ENCODE peak calls at places on chromosomes 13 and 19, in ten cellular contexts. Y is lower leg skin, T is astrocyte of the spinal cord, I is cardiac fibroblast, P is OCI-LY7, C is mucosa of descending colon, V is A549, Z is neuronal stem cell, J is AG10803, W is adrenal gland. A is an unnamed sample.

GRCh38 chr13:49248433-49249002 is 793 bp downstream of the CDADC1 start:
- DNase-seq in Y (no peak), T (peak; percentile 25), I (peak; percentile 37), P (peak; percentile 30), C (no peak), V (no peak), Z (peak; percentile 21), J (peak; percentile 24), W (peak; percentile 32), A (no peak)

GRCh38 chr19:39083599-39083982 is 577 bp upstream of the ACP7 start:
- DNase-seq in Y (no peak), T (no peak), I (no peak), P (no peak), C (no peak), V (no peak), Z (no peak), J (no peak), W (no peak), A (no peak)

GRCh38 chr19:50555447-50556235 is 12.6 kb downstream of the LRRC4B start:
- DNase-seq in Y (no peak), T (no peak), I (no peak), P (no peak), C (no peak), V (peak; percentile 64), Z (no peak), J (no peak), W (no peak), A (no peak)

GRCh38 chr13:66469745-66470144 is 760.4 kb downstream of the PCDH9 start:
- DNase-seq in Y (no peak), T (no peak), I (no peak), P (no peak), C (no peak), V (no peak), Z (no peak), J (no peak), W (no peak), A (no peak)

GRCh38 chr13:70249332-70250064 is 141.2 kb upstream of the KLHL1 start:
- DNase-seq in Y (no peak), T (peak; percentile 85), I (peak; percentile 39), P (no peak), C (no peak), V (peak; percentile 55), Z (peak; percentile 21), J (no peak), W (no peak), A (peak; percentile 27)

GRCh38 chr19:54444737-54445136 is 4.3 kb upstream of the LENG8 start:
- DNase-seq in Y (no peak), T (no peak), I (no peak), P (no peak), C (peak; percentile 63), V (no peak), Z (no peak), J (no peak), W (no peak), A (no peak)

GRCh38 chr19:2083174-2083854 is 12.8 kb downstream of the MOB3A start:
- DNase-seq in Y (no peak), T (no peak), I (no peak), P (peak; percentile 84), C (peak; percentile 82), V (no peak), Z (no peak), J (no peak), W (no peak), A (no peak)

GRCh38 chr19:55442372-55443044 is 592 bp downstream of the SHISA7 start:
- DNase-seq in Y (no peak), T (no peak), I (no peak), P (no peak), C (no peak), V (no peak), Z (no peak), J (no peak), W (no peak), A (no peak)

GRCh38 chr13:67283602-67284001 is 53.5 kb upstream of the PCDH9 start:
- DNase-seq in Y (no peak), T (no peak), I (peak; percentile 87), P (no peak), C (no peak), V (peak; percentile 42), Z (no peak), J (no peak), W (no peak), A (no peak)

GRCh38 chr13:39415003-39415402 is 188.0 kb downstream of the LHFPL6 start:
- DNase-seq in Y (peak; percentile 55), T (peak; percentile 70), I (peak; percentile 78), P (no peak), C (no peak), V (no peak), Z (no peak), J (peak; percentile 69), W (no peak), A (no peak)

GRCh38 chr13:44649118-44649455 is 73.0 kb upstream of the TSC22D1 start:
- DNase-seq in Y (no peak), T (no peak), I (no peak), P (no peak), C (no peak), V (no peak), Z (no peak), J (no peak), W (no peak), A (no peak)

GRCh38 chr13:114017028-114017630 is 43.3 kb upstream of the C13orf46 start:
- DNase-seq in Y (no peak), T (peak; percentile 55), I (peak; percentile 43), P (no peak), C (no peak), V (no peak), Z (no peak), J (peak; percentile 28), W (no peak), A (no peak)

GRCh38 chr19:57099199-57099661 is 20.6 kb upstream of the USP29 start:
- DNase-seq in Y (no peak), T (no peak), I (peak; percentile 61), P (peak; percentile 4), C (no peak), V (peak; percentile 42), Z (peak; percentile 38), J (peak; percentile 41), W (peak; percentile 70), A (no peak)

GRCh38 chr13:106212436-106213010 is 322.9 kb downstream of the EFNB2 start:
- DNase-seq in Y (no peak), T (no peak), I (no peak), P (no peak), C (no peak), V (no peak), Z (no peak), J (peak; percentile 94), W (no peak), A (no peak)

GRCh38 chr13:114275309-114275708 is 6.1 kb upstream of the UPF3A start:
- DNase-seq in Y (no peak), T (no peak), I (peak; percentile 19), P (no peak), C (no peak), V (no peak), Z (no peak), J (no peak), W (no peak), A (no peak)

GRCh38 chr13:24459234-24459633 is 53.3 kb downstream of the PARP4 start:
- DNase-seq in Y (no peak), T (peak; percentile 65), I (peak; percentile 70), P (no peak), C (no peak), V (no peak), Z (no peak), J (peak; percentile 78), W (no peak), A (no peak)

GRCh38 chr13:40247845-40248244 is 418.6 kb downstream of the FOXO1 start:
- DNase-seq in Y (no peak), T (no peak), I (peak; percentile 70), P (no peak), C (no peak), V (no peak), Z (no peak), J (no peak), W (no peak), A (no peak)

DNA sequence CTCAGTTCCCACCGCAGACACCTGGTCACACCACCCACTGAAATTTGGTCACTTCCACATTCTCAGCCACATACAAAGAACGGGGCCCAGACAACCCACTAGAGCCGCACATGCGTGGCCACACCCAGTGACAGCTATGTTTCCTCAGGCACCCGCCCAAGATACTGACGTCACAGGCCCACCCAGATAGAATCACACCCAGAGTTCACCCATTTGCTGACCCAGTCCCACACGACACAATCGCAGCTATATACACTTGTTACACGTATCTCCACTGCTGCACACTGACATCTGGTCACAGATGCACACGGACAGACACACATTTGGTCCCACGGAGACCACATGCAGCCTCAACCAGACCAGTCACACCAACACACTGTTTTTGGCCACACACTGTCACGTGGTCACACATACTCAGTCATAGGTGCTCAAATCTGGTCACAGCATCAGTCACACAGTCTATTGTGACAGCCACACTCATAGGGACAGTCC is 2.9 kb downstream of the NUMBL start:
- DNase-seq in Y (peak; percentile 88), T (peak; percentile 26), I (peak; percentile 83), P (no peak), C (peak; percentile 82), V (peak; percentile 73), Z (no peak), J (peak; percentile 81), W (peak; percentile 39), A (no peak)
- H3K4me3 ChIP-seq in Y (no peak overlapping the region), T (no peak overlapping the region), I (no peak overlapping the region), P (no peak overlapping the region), C (no peak overlapping the region), V (no peak overlapping the region), Z (peak overlapping the region; percentile 16), J (peak overlapping the region; percentile 97), W (no peak overlapping the region), A (no peak overlapping the region)

GRCh38 chr13:109198585-109198984 is 569.2 kb downstream of the MYO16 start:
- DNase-seq in Y (no peak), T (peak; percentile 11), I (peak; percentile 31), P (no peak), C (no peak), V (no peak), Z (no peak), J (peak; percentile 72), W (no peak), A (no peak)
- H3K4me3 ChIP-seq in Y (no peak overlapping the region), T (no peak overlapping the region), I (no peak overlapping the region), P (no peak overlapping the region), C (no peak overlapping the region), V (no peak overlapping the region), Z (no peak overlapping the region), J (no peak overlapping the region), W (no peak overlapping the region), A (no peak overlapping the region)

GRCh38 chr19:4369109-4369887 is 25.9 kb downstream of the MPND start:
- DNase-seq in Y (no peak), T (peak; percentile 35), I (no peak), P (peak; percentile 82), C (peak; percentile 89), V (no peak), Z (no peak), J (peak; percentile 31), W (peak; percentile 50), A (no peak)
- H3K4me3 ChIP-seq in Y (no peak overlapping the region), T (no peak overlapping the region), I (no peak overlapping the region), P (peak overlapping the region; percentile 61), C (no peak overlapping the region), V (no peak overlapping the region), Z (no peak overlapping the region), J (no peak overlapping the region), W (peak overlapping the region; percentile 22), A (no peak overlapping the region)

DNA sequence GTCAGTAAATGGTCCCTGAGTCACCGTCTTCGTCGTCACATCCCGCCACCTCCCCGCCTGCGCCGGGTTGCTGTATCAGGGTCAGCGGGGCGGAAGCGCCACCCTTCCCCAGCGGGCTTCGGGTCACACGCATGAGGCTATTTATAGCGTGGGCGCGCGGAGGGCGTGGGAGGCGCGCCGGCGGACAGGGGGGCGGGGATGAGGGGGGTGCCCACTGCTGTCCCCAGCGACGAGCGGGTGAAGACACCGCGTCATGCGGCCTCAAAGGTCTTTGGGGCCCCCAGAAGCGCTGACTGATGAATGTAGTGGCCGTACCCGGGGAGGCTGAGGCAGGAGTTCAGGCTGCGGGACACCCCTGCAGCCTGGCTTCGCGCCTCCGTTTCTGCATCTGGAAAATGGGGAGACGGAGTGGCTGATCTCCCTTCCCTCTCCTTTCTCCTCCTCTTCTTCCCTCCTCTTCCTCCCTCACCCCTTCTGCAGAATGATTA is 7.9 kb downstream of the UNC13A start:
- DNase-seq in Y (peak; percentile 54), T (peak; percentile 26), I (peak; percentile 66), P (peak; percentile 29), C (peak; percentile 65), V (peak; percentile 75), Z (no peak), J (peak; percentile 61), W (peak; percentile 85), A (no peak)
- H3K4me3 ChIP-seq in Y (no peak overlapping the region), T (no peak overlapping the region), I (peak overlapping the region; percentile 11), P (no peak overlapping the region), C (no peak overlapping the region), V (peak overlapping the region; percentile 43), Z (peak overlapping the region; percentile 64), J (peak overlapping the region; percentile 27), W (peak overlapping the region; percentile 44), A (no peak overlapping the region)

A was measured in Panc1.